ENCODE peak calls at places on chromosomes 7 and 10, in ten cellular contexts. Q, W, A, Y, H, L, F, V, C and X are unnamed samples.

GRCh38 chr10:87054373-87055295 is 34.5 kb downstream of the FAM25A start:
- DNase-seq in Q (peak), W (no peak), A (peak), Y (peak), H (no peak), L (peak), F (no peak), V (peak), C (no peak), X (no peak)

GRCh38 chr10:123607386-123607785 is 58.8 kb upstream of the GPR26 start:
- DNase-seq in Q (no peak), W (no peak), A (no peak), Y (no peak), H (no peak), L (no peak), F (no peak), V (no peak), C (no peak), X (no peak)

GRCh38 chr7:77442631-77443420 is 26.7 kb upstream of the GSAP start:
- DNase-seq in Q (no peak), W (no peak), A (peak), Y (peak), H (no peak), L (no peak), F (no peak), V (no peak), C (no peak), X (no peak)

GRCh38 chr7:94127026-94127425 is 122.9 kb upstream of the BET1 start:
- DNase-seq in Q (no peak), W (no peak), A (no peak), Y (no peak), H (no peak), L (no peak), F (no peak), V (no peak), C (no peak), X (no peak)

GRCh38 chr10:70676511-70676910 is 4.2 kb downstream of the ADAMTS14 start:
- DNase-seq in Q (no peak), W (no peak), A (no peak), Y (no peak), H (no peak), L (no peak), F (no peak), V (no peak), C (no peak), X (no peak)

GRCh38 chr10:100980327-100981110 is 6.8 kb downstream of the MRPL43 start:
- DNase-seq in Q (no peak), W (no peak), A (no peak), Y (no peak), H (no peak), L (no peak), F (peak), V (no peak), C (peak), X (no peak)

GRCh38 chr10:3892440-3893101 is 107.6 kb upstream of the KLF6 start:
- DNase-seq in Q (no peak), W (no peak), A (peak), Y (peak), H (no peak), L (no peak), F (no peak), V (no peak), C (no peak), X (no peak)

GRCh38 chr7:147332988-147333387 is 1216.4 kb downstream of the CNTNAP2 start:
- DNase-seq in Q (no peak), W (no peak), A (no peak), Y (no peak), H (no peak), L (no peak), F (no peak), V (no peak), C (no peak), X (no peak)

GRCh38 chr7:127654404-127655392 is 2.7 kb downstream of the SND1 start:
- DNase-seq in Q (peak), W (no peak), A (peak), Y (peak), H (no peak), L (no peak), F (no peak), V (no peak), C (no peak), X (no peak)

GRCh38 chr7:135152447-135152846 is 4.6 kb downstream of the TMEM140 start:
- DNase-seq in Q (no peak), W (no peak), A (no peak), Y (no peak), H (no peak), L (no peak), F (no peak), V (no peak), C (no peak), X (no peak)

GRCh38 chr10:7507887-7508726 is 97.3 kb upstream of the SFMBT2 start:
- DNase-seq in Q (peak), W (no peak), A (no peak), Y (no peak), H (no peak), L (no peak), F (no peak), V (no peak), C (no peak), X (no peak)

GRCh38 chr10:28763471-28763870 is 86.2 kb downstream of the BAMBI start:
- DNase-seq in Q (no peak), W (no peak), A (no peak), Y (peak), H (no peak), L (no peak), F (no peak), V (no peak), C (no peak), X (no peak)

GRCh38 chr7:90178592-90179279 is 24.5 kb downstream of the STEAP1 start:
- DNase-seq in Q (peak), W (no peak), A (peak), Y (peak), H (no peak), L (no peak), F (no peak), V (peak), C (no peak), X (no peak)

GRCh38 chr10:86044029-86044428 is 322.6 kb downstream of the GRID1 start:
- DNase-seq in Q (no peak), W (no peak), A (no peak), Y (no peak), H (no peak), L (no peak), F (no peak), V (no peak), C (no peak), X (no peak)

GRCh38 chr7:134701272-134701671 is 54.6 kb downstream of the BPGM start:
- DNase-seq in Q (peak), W (no peak), A (peak), Y (no peak), H (no peak), L (no peak), F (no peak), V (no peak), C (no peak), X (no peak)

GRCh38 chr7:45704683-45705016 is 130.5 kb downstream of the ADCY1 start:
- DNase-seq in Q (no peak), W (peak), A (no peak), Y (no peak), H (no peak), L (no peak), F (no peak), V (no peak), C (no peak), X (no peak)

GRCh38 chr10:34994565-34995142 is 95.5 kb downstream of the CUL2 start:
- DNase-seq in Q (peak), W (peak), A (peak), Y (peak), H (no peak), L (peak), F (peak), V (peak), C (no peak), X (peak)

GRCh38 chr10:96448021-96448457 is 65.7 kb downstream of the TLL2 start:
- DNase-seq in Q (no peak), W (peak), A (peak), Y (no peak), H (peak), L (no peak), F (no peak), V (no peak), C (peak), X (no peak)

GRCh38 chr7:50641442-50642405 is 76.5 kb upstream of the DDC start:
- DNase-seq in Q (peak), W (peak), A (no peak), Y (no peak), H (peak), L (no peak), F (no peak), V (no peak), C (peak), X (peak)

GRCh38 chr7:30367561-30367960 is 83.2 kb downstream of the ZNRF2 start:
- DNase-seq in Q (no peak), W (no peak), A (no peak), Y (no peak), H (no peak), L (no peak), F (no peak), V (no peak), C (no peak), X (no peak)

GRCh38 chr7:67453981-67454380 is 457.3 kb downstream of the TYW1 start:
- DNase-seq in Q (peak), W (no peak), A (no peak), Y (no peak), H (no peak), L (no peak), F (no peak), V (no peak), C (no peak), X (no peak)

GRCh38 chr7:54738737-54739136 is 20.3 kb downstream of the SEC61G start:
- DNase-seq in Q (no peak), W (no peak), A (no peak), Y (no peak), H (no peak), L (no peak), F (no peak), V (no peak), C (no peak), X (no peak)

GRCh38 chr10:97318772-97319651 is at the start of gene FRAT1:
- DNase-seq in Q (peak), W (peak), A (peak), Y (peak), H (peak), L (peak), F (peak), V (peak), C (peak), X (peak)

GRCh38 chr7:76201732-76202665 is at the start of gene SRRM3:
- DNase-seq in Q (peak), W (peak), A (peak), Y (peak), H (peak), L (peak), F (peak), V (peak), C (peak), X (peak)

GRCh38 chr7:84546403-84546802 is 351.8 kb upstream of the SEMA3A start:
- DNase-seq in Q (no peak), W (peak), A (no peak), Y (no peak), H (no peak), L (no peak), F (no peak), V (no peak), C (no peak), X (no peak)

GRCh38 chr7:29875741-29876140 is 69.4 kb downstream of the WIPF3 start:
- DNase-seq in Q (no peak), W (no peak), A (no peak), Y (no peak), H (no peak), L (no peak), F (no peak), V (no peak), C (no peak), X (no peak)

GRCh38 chr10:1244493-1244892 is 188.3 kb downstream of the WDR37 start:
- DNase-seq in Q (no peak), W (no peak), A (no peak), Y (no peak), H (no peak), L (no peak), F (no peak), V (no peak), C (no peak), X (no peak)

DNA sequence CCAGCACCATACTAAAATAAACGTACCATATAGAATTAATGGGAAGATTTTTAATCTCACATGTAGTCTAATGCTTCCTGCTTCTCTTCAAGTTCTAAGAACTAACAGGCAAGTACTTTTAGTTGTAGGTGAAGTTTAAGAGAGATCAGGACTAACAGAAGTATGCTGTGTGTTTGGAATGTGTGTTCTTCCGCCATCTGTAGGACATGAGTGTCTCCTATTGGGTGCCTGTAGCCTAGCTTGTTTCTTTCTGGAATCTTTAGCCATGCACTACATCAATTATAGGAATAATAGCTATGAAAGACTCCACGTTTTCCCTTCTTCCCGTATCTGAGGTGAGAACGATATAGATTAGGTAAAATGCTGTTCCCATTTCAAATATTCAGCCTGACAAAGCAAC is 140.2 kb upstream of the AHR start:
- DNase-seq in Q (no peak), W (no peak), A (peak), Y (no peak), H (no peak), L (no peak), F (no peak), V (no peak), C (no peak), X (no peak)
- TF ChIP-seq CTCF in Q (no peak), W (no peak), A (no peak), Y (no peak), H (no peak), L (no peak), F (no peak), V (no peak), C (no peak), X (no peak)

DNA sequence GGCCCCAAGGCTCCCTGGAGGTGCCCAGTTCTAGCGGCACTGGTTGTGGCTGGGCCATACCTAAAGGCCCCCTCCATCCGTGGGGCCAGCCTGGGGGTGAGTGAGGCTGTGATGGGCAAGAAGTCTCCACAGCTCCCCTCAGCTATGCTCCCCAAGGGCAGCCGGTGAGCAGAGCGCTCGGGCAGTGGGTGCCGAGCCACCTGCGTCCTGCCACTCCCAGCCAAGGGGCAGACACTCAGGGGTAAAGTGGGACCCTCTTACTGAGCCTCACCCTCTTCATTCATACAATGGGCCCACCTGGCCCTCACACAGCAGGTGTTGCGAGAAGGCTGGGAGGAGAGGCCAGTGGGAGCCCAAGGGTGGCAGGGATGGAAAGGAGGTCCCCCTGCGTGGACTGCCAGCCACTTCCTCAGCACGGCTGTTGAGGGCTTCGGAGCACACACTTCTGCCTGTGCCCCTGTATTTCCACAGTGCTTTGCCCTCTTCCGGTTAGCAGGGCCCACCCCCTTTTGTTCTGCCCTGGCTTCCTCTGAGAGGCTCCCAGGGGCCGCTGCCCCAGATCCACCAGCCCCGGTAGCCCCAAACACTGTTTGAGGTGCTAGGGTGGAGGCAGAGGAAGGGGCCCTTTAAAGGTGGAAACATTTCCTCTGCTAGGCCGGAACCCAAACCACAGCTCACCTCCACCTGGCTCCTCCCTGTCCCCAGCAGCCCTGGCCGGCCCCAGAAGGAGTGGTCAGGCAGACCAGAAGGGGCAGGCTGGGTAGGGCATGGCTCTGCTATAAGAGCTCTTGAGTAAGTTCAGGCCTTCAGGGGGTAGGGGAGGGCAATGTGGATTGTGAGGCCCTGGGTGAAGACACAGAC is 16.4 kb upstream of the C10orf105 start:
- DNase-seq in Q (no peak), W (no peak), A (no peak), Y (no peak), H (no peak), L (no peak), F (peak), V (no peak), C (no peak), X (no peak)
- H3K4me3 ChIP-seq in Q (no peak), W (no peak), A (no peak), Y (no peak), H (peak), L (no peak), F (no peak), V (no peak), C (no peak), X (no peak)

GRCh38 chr10:99411546-99411945 is 18.9 kb downstream of the GOT1 start:
- DNase-seq in Q (no peak), W (no peak), A (no peak), Y (no peak), H (no peak), L (no peak), F (no peak), V (no peak), C (no peak), X (no peak)
- TF ChIP-seq CTCF in Q (no peak), W (no peak), A (no peak), Y (no peak), H (no peak), L (no peak), F (no peak), V (no peak), C (no peak), X (no peak)

DNA sequence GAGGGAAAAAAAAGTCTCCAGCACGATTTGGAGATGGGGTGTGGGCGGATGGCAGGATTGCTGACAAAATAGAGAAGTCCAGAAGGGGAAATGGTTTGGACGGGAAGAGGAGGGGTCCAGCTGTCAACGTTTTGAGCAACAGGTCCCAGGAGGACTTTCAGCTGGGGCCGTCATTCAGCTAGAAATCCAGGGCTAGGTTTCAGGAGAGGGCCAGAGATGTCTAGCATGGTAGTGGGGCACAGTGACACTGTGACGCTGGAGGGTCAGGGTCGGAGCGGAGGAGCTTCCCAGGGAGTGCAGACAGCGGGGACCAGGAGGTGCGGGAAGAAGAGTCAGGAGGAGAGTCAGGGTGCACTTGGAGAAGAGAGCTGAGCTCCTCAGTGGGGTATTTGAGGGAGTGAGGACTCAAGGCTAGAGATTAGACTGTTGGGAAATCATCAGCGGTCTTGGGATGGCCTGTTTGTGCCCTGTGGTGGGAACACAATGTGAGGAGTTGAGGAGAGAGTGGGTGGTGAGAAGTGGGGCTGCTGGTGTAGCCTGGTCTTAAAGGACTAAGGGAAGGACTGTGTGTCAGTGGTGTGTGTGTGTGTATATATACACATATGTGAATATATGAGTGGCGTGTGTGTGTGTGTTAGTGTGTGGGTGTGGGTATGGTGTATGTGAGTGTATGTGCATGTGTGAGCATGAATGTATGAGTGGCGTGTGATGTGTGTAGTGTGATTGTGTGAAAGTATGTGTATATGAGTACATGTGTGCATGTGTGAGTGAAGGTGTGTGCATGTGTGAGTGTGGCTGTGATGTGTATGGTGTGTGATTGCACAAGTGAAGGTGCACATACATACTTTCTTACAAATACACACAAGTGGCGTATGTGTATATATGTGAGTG is 3.8 kb downstream of the ZYX start:
- DNase-seq in Q (peak), W (peak), A (peak), Y (no peak), H (no peak), L (no peak), F (no peak), V (no peak), C (peak), X (no peak)
- H3K4me3 ChIP-seq in Q (peak), W (peak), A (peak), Y (peak), H (peak), L (peak), F (peak), V (no peak), C (peak), X (peak)

GRCh38 chr7:102413611-102414010 is 17.4 kb downstream of the PRKRIP1 start:
- DNase-seq in Q (no peak), W (no peak), A (no peak), Y (no peak), H (no peak), L (no peak), F (no peak), V (no peak), C (no peak), X (no peak)

GRCh38 chr7:102418603-102419002 is 14.8 kb upstream of the ORAI2 start:
- DNase-seq in Q (no peak), W (no peak), A (no peak), Y (no peak), H (no peak), L (no peak), F (no peak), V (no peak), C (no peak), X (no peak)

GRCh38 chr7:102417105-102417504 is 16.3 kb upstream of the ORAI2 start:
- DNase-seq in Q (no peak), W (no peak), A (no peak), Y (no peak), H (no peak), L (no peak), F (no peak), V (no peak), C (no peak), X (no peak)

GRCh38 chr7:102415685-102416225 is 17.6 kb upstream of the ORAI2 start:
- DNase-seq in Q (no peak), W (no peak), A (no peak), Y (no peak), H (no peak), L (no peak), F (no peak), V (no peak), C (no peak), X (no peak)

DNA sequence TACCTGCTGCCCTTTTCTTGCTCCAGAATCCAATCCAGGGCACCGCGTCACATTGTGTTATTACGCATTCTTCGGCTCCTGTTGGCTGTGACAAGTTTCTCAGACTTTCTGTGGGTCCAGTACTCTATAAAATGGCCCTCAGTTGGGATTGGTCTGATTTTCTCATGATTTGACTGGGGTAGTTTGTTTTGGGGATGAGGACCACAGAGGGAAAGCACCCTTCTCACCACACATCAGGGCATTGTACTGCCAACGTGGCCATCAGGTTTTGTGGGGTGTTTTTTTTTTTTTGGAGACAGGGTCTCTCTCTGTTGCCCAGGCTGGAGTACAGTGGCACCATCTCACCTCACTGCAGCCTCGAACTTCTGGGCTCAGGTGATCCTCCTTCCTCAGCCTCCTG is 17.0 kb upstream of the ORAI2 start:
- DNase-seq in Q (no peak), W (no peak), A (no peak), Y (no peak), H (no peak), L (no peak), F (no peak), V (no peak), C (no peak), X (no peak)
- TF ChIP-seq CTCF in Q (no peak), W (no peak), A (no peak), Y (no peak), H (no peak), L (no peak), F (no peak), V (no peak), C (no peak), X (no peak)

GRCh38 chr10:64112697-64113367 is 591.6 kb downstream of the REEP3 start:
- DNase-seq in Q (no peak), W (no peak), A (no peak), Y (no peak), H (no peak), L (no peak), F (no peak), V (no peak), C (no peak), X (no peak)
- H3K4me3 ChIP-seq in Q (peak), W (peak), A (no peak), Y (no peak), H (no peak), L (no peak), F (no peak), V (no peak), C (no peak), X (no peak)

GRCh38 chr7:157238087-157238486 is 98.7 kb upstream of the DNAJB6 start:
- DNase-seq in Q (peak), W (no peak), A (no peak), Y (no peak), H (no peak), L (no peak), F (no peak), V (no peak), C (no peak), X (no peak)
- TF ChIP-seq CTCF in Q (peak), W (no peak), A (peak), Y (no peak), H (no peak), L (no peak), F (no peak), V (no peak), C (no peak), X (no peak)